ENCODE peak calls at places on chromosome 4, in nine cellular contexts. E, M, N, O, D, Q, C, Y and I are unnamed samples.

GRCh38 chr4:54737421-54737820 is 79.7 kb downstream of the KIT start:
- DNase-seq in E (no peak), M (no peak), N (no peak), O (no peak), D (no peak), Q (no peak), C (no peak), Y (no peak), I (no peak)

GRCh38 chr4:158371158-158371557 is 150.5 kb upstream of the RXFP1 start:
- DNase-seq in E (no peak), M (no peak), N (no peak), O (no peak), D (no peak), Q (no peak), C (no peak), Y (no peak), I (no peak)

GRCh38 chr4:146342600-146343192 is 128.4 kb downstream of the REELD1 start:
- DNase-seq in E (peak), M (peak), N (no peak), O (peak), D (no peak), Q (peak), C (peak), Y (peak), I (peak)

GRCh38 chr4:122632396-122633143 is 11.7 kb upstream of the IL21 start:
- DNase-seq in E (no peak), M (peak), N (no peak), O (no peak), D (no peak), Q (no peak), C (no peak), Y (no peak), I (no peak)

GRCh38 chr4:56683455-56683854 is 2.4 kb upstream of the HOPX start:
- DNase-seq in E (no peak), M (no peak), N (no peak), O (no peak), D (no peak), Q (no peak), C (no peak), Y (no peak), I (no peak)

GRCh38 chr4:141465151-141465550 is 171.2 kb upstream of the IL15 start:
- DNase-seq in E (no peak), M (no peak), N (no peak), O (no peak), D (no peak), Q (no peak), C (no peak), Y (no peak), I (no peak)

GRCh38 chr4:10006604-10007435 is 14.5 kb downstream of the SLC2A9 start:
- DNase-seq in E (no peak), M (peak), N (no peak), O (peak), D (no peak), Q (no peak), C (no peak), Y (no peak), I (no peak)

GRCh38 chr4:81875962-81876650 is 404.4 kb upstream of the RASGEF1B start:
- DNase-seq in E (no peak), M (no peak), N (no peak), O (no peak), D (no peak), Q (no peak), C (no peak), Y (no peak), I (no peak)

GRCh38 chr4:145507636-145508035 is 26.0 kb downstream of the SMAD1 start:
- DNase-seq in E (no peak), M (peak), N (no peak), O (no peak), D (no peak), Q (no peak), C (no peak), Y (peak), I (no peak)

GRCh38 chr4:1462009-1462767 is 55.9 kb upstream of the NKX1-1 start:
- DNase-seq in E (no peak), M (no peak), N (no peak), O (no peak), D (no peak), Q (no peak), C (no peak), Y (no peak), I (no peak)

GRCh38 chr4:3879681-3880594 is 113.8 kb downstream of the ADRA2C start:
- DNase-seq in E (peak), M (no peak), N (no peak), O (peak), D (no peak), Q (no peak), C (no peak), Y (no peak), I (no peak)

GRCh38 chr4:132694775-132695174 is 454.3 kb upstream of the PCDH10 start:
- DNase-seq in E (no peak), M (no peak), N (no peak), O (no peak), D (no peak), Q (no peak), C (no peak), Y (no peak), I (no peak)

GRCh38 chr4:127505203-127505602 is 127.6 kb upstream of the INTU start:
- DNase-seq in E (no peak), M (no peak), N (no peak), O (no peak), D (no peak), Q (peak), C (peak), Y (peak), I (no peak)

GRCh38 chr4:8402640-8403039 is 37.9 kb downstream of the ACOX3 start:
- DNase-seq in E (no peak), M (no peak), N (no peak), O (no peak), D (no peak), Q (no peak), C (no peak), Y (no peak), I (no peak)

GRCh38 chr4:16226816-16227461 is 668 bp upstream of the TAPT1 start:
- DNase-seq in E (peak), M (peak), N (peak), O (peak), D (peak), Q (peak), C (no peak), Y (peak), I (peak)

GRCh38 chr4:173509031-173510001 is 20.7 kb downstream of the HAND2 start:
- DNase-seq in E (no peak), M (peak), N (no peak), O (no peak), D (no peak), Q (no peak), C (no peak), Y (no peak), I (no peak)

GRCh38 chr4:101806914-101807313 is 16.4 kb downstream of the BANK1 start:
- DNase-seq in E (no peak), M (no peak), N (no peak), O (no peak), D (peak), Q (no peak), C (no peak), Y (no peak), I (no peak)

GRCh38 chr4:612749-613125 is 12.6 kb upstream of the PDE6B start:
- DNase-seq in E (no peak), M (no peak), N (no peak), O (no peak), D (no peak), Q (no peak), C (no peak), Y (no peak), I (no peak)

GRCh38 chr4:185958094-185958493 is 110.9 kb upstream of the TLR3 start:
- DNase-seq in E (no peak), M (no peak), N (no peak), O (no peak), D (no peak), Q (no peak), C (no peak), Y (no peak), I (no peak)